ENCODE peak calls at places on chromosomes 13 and 19, in four cellular contexts. N is GM20000; D is CD4-positive, CD25-positive, alpha-beta regulatory T cell; P is NCI-H345. L is an unnamed sample.

GRCh38 chr19:35345671-35346111 is 2.0 kb upstream of the FFAR1 start:
- DNase-seq in N (no peak), D (no peak), P (no peak), L (no peak)

GRCh38 chr13:73365240-73365639 is 306.4 kb downstream of the KLF5 start:
- DNase-seq in N (no peak), D (no peak), P (peak), L (no peak)

GRCh38 chr13:98809345-98809777 is 56.9 kb upstream of the SLC15A1 start:
- DNase-seq in N (no peak), D (no peak), P (no peak), L (no peak)

GRCh38 chr19:2524840-2525723 is 49.2 kb downstream of the GADD45B start:
- DNase-seq in N (no peak), D (no peak), P (peak), L (no peak)

GRCh38 chr13:20360041-20360491 is 127.9 kb upstream of the GJB6 start:
- DNase-seq in N (no peak), D (no peak), P (no peak), L (no peak)

GRCh38 chr19:1624458-1624857 is 19.2 kb upstream of the UQCR11 start:
- DNase-seq in N (peak), D (peak), P (peak), L (peak)

GRCh38 chr13:51927129-51927528 is 65.4 kb downstream of the CCDC70 start:
- DNase-seq in N (no peak), D (no peak), P (no peak), L (no peak)

GRCh38 chr13:30105381-30105780 is 202.0 kb downstream of the KATNAL1 start:
- DNase-seq in N (no peak), D (no peak), P (no peak), L (no peak)

GRCh38 chr19:55305491-55305890 is 19.6 kb downstream of the TMEM150B start:
- DNase-seq in N (peak), D (peak), P (peak), L (peak)

GRCh38 chr13:99028890-99029289 is 51.0 kb upstream of the DOCK9 start:
- DNase-seq in N (peak), D (peak), P (no peak), L (peak)

GRCh38 chr13:33640832-33641231 is 177.1 kb upstream of the RFC3 start:
- DNase-seq in N (no peak), D (no peak), P (no peak), L (no peak)

GRCh38 chr13:53250272-53250875 is 221.8 kb downstream of the OLFM4 start:
- DNase-seq in N (peak), D (peak), P (peak), L (peak)

GRCh38 chr13:97274782-97275252 is 52.7 kb downstream of the MBNL2 start:
- DNase-seq in N (no peak), D (no peak), P (no peak), L (no peak)

L was measured in GM12865.